ENCODE peak calls at places on chromosomes 11 and 22, in five cellular contexts. One of them, this sample, is unnamed.

GRCh38 chr22:29044657-29045176 is 16.9 kb downstream of the C22orf31 start:
- DNase-seq in breast epithelium: no peak
- DNase-seq in GM12891: no peak
- DNase-seq in activated effector memory CD4-positive, alpha-beta T cell treated with Interleukin-2 at 50 U/mL for 16 hours: no peak
- DNase-seq in T-helper 9 cell: no peak
- DNase-seq in this sample: no peak

GRCh38 chr22:31337178-31337577 is 9.0 kb downstream of the PATZ1 start:
- DNase-seq in breast epithelium: peak; percentile 79
- DNase-seq in GM12891: no peak
- DNase-seq in activated effector memory CD4-positive, alpha-beta T cell treated with Interleukin-2 at 50 U/mL for 16 hours: no peak
- DNase-seq in T-helper 9 cell: no peak
- DNase-seq in this sample: no peak

GRCh38 chr11:102453286-102453797 is 777 bp upstream of the TMEM123 start:
- DNase-seq in breast epithelium: no peak
- DNase-seq in GM12891: no peak
- DNase-seq in activated effector memory CD4-positive, alpha-beta T cell treated with Interleukin-2 at 50 U/mL for 16 hours: no peak
- DNase-seq in T-helper 9 cell: no peak
- DNase-seq in this sample: no peak

GRCh38 chr11:34205326-34206035 is 100.1 kb downstream of the NAT10 start:
- DNase-seq in breast epithelium: no peak
- DNase-seq in GM12891: no peak
- DNase-seq in activated effector memory CD4-positive, alpha-beta T cell treated with Interleukin-2 at 50 U/mL for 16 hours: no peak
- DNase-seq in T-helper 9 cell: no peak
- DNase-seq in this sample: no peak

GRCh38 chr11:38543951-38544350 is 1945.9 kb upstream of the RAG2 start:
- DNase-seq in breast epithelium: no peak
- DNase-seq in GM12891: no peak
- DNase-seq in activated effector memory CD4-positive, alpha-beta T cell treated with Interleukin-2 at 50 U/mL for 16 hours: no peak
- DNase-seq in T-helper 9 cell: no peak
- DNase-seq in this sample: no peak

GRCh38 chr11:86499723-86500129 is 125.0 kb downstream of the CCDC81 start:
- DNase-seq in breast epithelium: no peak
- DNase-seq in GM12891: no peak
- DNase-seq in activated effector memory CD4-positive, alpha-beta T cell treated with Interleukin-2 at 50 U/mL for 16 hours: no peak
- DNase-seq in T-helper 9 cell: no peak
- DNase-seq in this sample: no peak

GRCh38 chr11:32893947-32894827 is 1.6 kb downstream of the QSER1 start:
- DNase-seq in breast epithelium: no peak
- DNase-seq in GM12891: no peak
- DNase-seq in activated effector memory CD4-positive, alpha-beta T cell treated with Interleukin-2 at 50 U/mL for 16 hours: no peak
- DNase-seq in T-helper 9 cell: peak; percentile 16
- DNase-seq in this sample: peak; percentile 65

GRCh38 chr11:119371778-119372182 is 9.7 kb downstream of the USP2 start:
- DNase-seq in breast epithelium: peak; percentile 50
- DNase-seq in GM12891: no peak
- DNase-seq in activated effector memory CD4-positive, alpha-beta T cell treated with Interleukin-2 at 50 U/mL for 16 hours: no peak
- DNase-seq in T-helper 9 cell: no peak
- DNase-seq in this sample: no peak

GRCh38 chr22:22712092-22712658 is 67.8 kb downstream of the GGTLC2 start:
- DNase-seq in breast epithelium: no peak
- DNase-seq in GM12891: no peak
- DNase-seq in activated effector memory CD4-positive, alpha-beta T cell treated with Interleukin-2 at 50 U/mL for 16 hours: no peak
- DNase-seq in T-helper 9 cell: no peak
- DNase-seq in this sample: no peak

GRCh38 chr11:119427279-119427678 is 4.3 kb upstream of the THY1 start:
- DNase-seq in breast epithelium: no peak
- DNase-seq in GM12891: no peak
- DNase-seq in activated effector memory CD4-positive, alpha-beta T cell treated with Interleukin-2 at 50 U/mL for 16 hours: no peak
- DNase-seq in T-helper 9 cell: no peak
- DNase-seq in this sample: no peak

GRCh38 chr11:118714816-118715215 is 35.4 kb upstream of the TREH start:
- DNase-seq in breast epithelium: no peak
- DNase-seq in GM12891: no peak
- DNase-seq in activated effector memory CD4-positive, alpha-beta T cell treated with Interleukin-2 at 50 U/mL for 16 hours: no peak
- DNase-seq in T-helper 9 cell: no peak
- DNase-seq in this sample: no peak

GRCh38 chr11:117851091-117851490 is 25.4 kb downstream of the FXYD6 start:
- DNase-seq in breast epithelium: no peak
- DNase-seq in GM12891: no peak
- DNase-seq in activated effector memory CD4-positive, alpha-beta T cell treated with Interleukin-2 at 50 U/mL for 16 hours: no peak
- DNase-seq in T-helper 9 cell: no peak
- DNase-seq in this sample: no peak

GRCh38 chr11:83681045-83681781 is 395.0 kb upstream of the CCDC90B start:
- DNase-seq in breast epithelium: no peak
- DNase-seq in GM12891: no peak
- DNase-seq in activated effector memory CD4-positive, alpha-beta T cell treated with Interleukin-2 at 50 U/mL for 16 hours: no peak
- DNase-seq in T-helper 9 cell: no peak
- DNase-seq in this sample: no peak

GRCh38 chr22:31678748-31679147 is 16.7 kb upstream of the PISD start:
- DNase-seq in breast epithelium: no peak
- DNase-seq in GM12891: no peak
- DNase-seq in activated effector memory CD4-positive, alpha-beta T cell treated with Interleukin-2 at 50 U/mL for 16 hours: no peak
- DNase-seq in T-helper 9 cell: no peak
- DNase-seq in this sample: no peak

GRCh38 chr11:65776196-65776595 is 4.6 kb downstream of the AP5B1 start:
- DNase-seq in breast epithelium: peak; percentile 37
- DNase-seq in GM12891: no peak
- DNase-seq in activated effector memory CD4-positive, alpha-beta T cell treated with Interleukin-2 at 50 U/mL for 16 hours: no peak
- DNase-seq in T-helper 9 cell: no peak
- DNase-seq in this sample: peak; percentile 12

GRCh38 chr11:113907681-113908080 is 3.1 kb downstream of the HTR3B start:
- DNase-seq in breast epithelium: no peak
- DNase-seq in GM12891: no peak
- DNase-seq in activated effector memory CD4-positive, alpha-beta T cell treated with Interleukin-2 at 50 U/mL for 16 hours: no peak
- DNase-seq in T-helper 9 cell: no peak
- DNase-seq in this sample: no peak

GRCh38 chr11:85423331-85423730 is 203.8 kb downstream of the DLG2 start:
- DNase-seq in breast epithelium: no peak
- DNase-seq in GM12891: no peak
- DNase-seq in activated effector memory CD4-positive, alpha-beta T cell treated with Interleukin-2 at 50 U/mL for 16 hours: no peak
- DNase-seq in T-helper 9 cell: no peak
- DNase-seq in this sample: no peak

GRCh38 chr11:61769169-61769920 is 16.9 kb downstream of the MYRF start:
- DNase-seq in breast epithelium: no peak
- DNase-seq in GM12891: no peak
- DNase-seq in activated effector memory CD4-positive, alpha-beta T cell treated with Interleukin-2 at 50 U/mL for 16 hours: no peak
- DNase-seq in T-helper 9 cell: no peak
- DNase-seq in this sample: no peak

GRCh38 chr22:47783433-47784366 is 1021.2 kb downstream of the TBC1D22A start:
- DNase-seq in breast epithelium: no peak
- DNase-seq in GM12891: no peak
- DNase-seq in activated effector memory CD4-positive, alpha-beta T cell treated with Interleukin-2 at 50 U/mL for 16 hours: no peak
- DNase-seq in T-helper 9 cell: no peak
- DNase-seq in this sample: no peak

GRCh38 chr11:101487775-101488174 is 96.0 kb downstream of the TRPC6 start:
- DNase-seq in breast epithelium: no peak
- DNase-seq in GM12891: no peak
- DNase-seq in activated effector memory CD4-positive, alpha-beta T cell treated with Interleukin-2 at 50 U/mL for 16 hours: no peak
- DNase-seq in T-helper 9 cell: no peak
- DNase-seq in this sample: no peak

GRCh38 chr22:44676441-44677298 is 25.3 kb upstream of the PRR5 start:
- DNase-seq in breast epithelium: no peak
- DNase-seq in GM12891: no peak
- DNase-seq in activated effector memory CD4-positive, alpha-beta T cell treated with Interleukin-2 at 50 U/mL for 16 hours: no peak
- DNase-seq in T-helper 9 cell: no peak
- DNase-seq in this sample: no peak

GRCh38 chr11:114257621-114258558 is 38.3 kb upstream of the NNMT start:
- DNase-seq in breast epithelium: peak; percentile 66
- DNase-seq in GM12891: no peak
- DNase-seq in activated effector memory CD4-positive, alpha-beta T cell treated with Interleukin-2 at 50 U/mL for 16 hours: no peak
- DNase-seq in T-helper 9 cell: no peak
- DNase-seq in this sample: peak; percentile 16

GRCh38 chr11:57777969-57778317 is 16.3 kb downstream of the CTNND1 start:
- DNase-seq in breast epithelium: no peak
- DNase-seq in GM12891: no peak
- DNase-seq in activated effector memory CD4-positive, alpha-beta T cell treated with Interleukin-2 at 50 U/mL for 16 hours: no peak
- DNase-seq in T-helper 9 cell: no peak
- DNase-seq in this sample: no peak

GRCh38 chr11:15613231-15613630 is 498.5 kb downstream of the INSC start:
- DNase-seq in breast epithelium: no peak
- DNase-seq in GM12891: no peak
- DNase-seq in activated effector memory CD4-positive, alpha-beta T cell treated with Interleukin-2 at 50 U/mL for 16 hours: no peak
- DNase-seq in T-helper 9 cell: no peak
- DNase-seq in this sample: no peak

GRCh38 chr11:34354782-34355181 is 3.0 kb downstream of the ABTB2 start:
- DNase-seq in breast epithelium: no peak
- DNase-seq in GM12891: no peak
- DNase-seq in activated effector memory CD4-positive, alpha-beta T cell treated with Interleukin-2 at 50 U/mL for 16 hours: no peak
- DNase-seq in T-helper 9 cell: no peak
- DNase-seq in this sample: no peak

GRCh38 chr11:44327730-44328691 is 18.1 kb upstream of the ALX4 start:
- DNase-seq in breast epithelium: no peak
- DNase-seq in GM12891: no peak
- DNase-seq in activated effector memory CD4-positive, alpha-beta T cell treated with Interleukin-2 at 50 U/mL for 16 hours: no peak
- DNase-seq in T-helper 9 cell: no peak
- DNase-seq in this sample: no peak

This sample was measured in GM13976.